ENCODE peak calls at places on chromosomes 12 and 14, in four cellular contexts. One of them, this sample, is unnamed. For H3K4me1, the result is how much of the 10 kb centered on the place peaks cover.

GRCh38 chr14:77498984-77499527 is 440 bp upstream of the ISM2 start:
- DNase-seq in testis: peak
- DNase-seq in effector memory CD4-positive, alpha-beta T cell: no peak
- DNase-seq in suprapubic skin: no peak
- DNase-seq in this sample: no peak

GRCh38 chr12:57232156-57232756 is 2.7 kb downstream of the SHMT2 start:
- DNase-seq in suprapubic skin: no peak
- DNase-seq in testis: no peak
- DNase-seq in effector memory CD4-positive, alpha-beta T cell: no peak
- DNase-seq in this sample: peak

GRCh38 chr12:104638760-104639319 is 182.1 kb downstream of the CHST11 start:
- DNase-seq in effector memory CD4-positive, alpha-beta T cell: no peak
- DNase-seq in testis: no peak
- DNase-seq in suprapubic skin: no peak
- DNase-seq in this sample: no peak

GRCh38 chr12:2212971-2213869 is 160.4 kb downstream of the CACNA1C start:
- DNase-seq in suprapubic skin: no peak
- DNase-seq in effector memory CD4-positive, alpha-beta T cell: no peak
- DNase-seq in testis: no peak
- DNase-seq in this sample: no peak

GRCh38 chr14:43792980-43793379 is 714.1 kb downstream of the FSCB start:
- DNase-seq in testis: no peak
- DNase-seq in effector memory CD4-positive, alpha-beta T cell: no peak
- DNase-seq in suprapubic skin: no peak
- DNase-seq in this sample: no peak

GRCh38 chr12:124916370-124917134 is 2.1 kb upstream of the UBC start:
- DNase-seq in testis: peak
- DNase-seq in suprapubic skin: peak
- DNase-seq in effector memory CD4-positive, alpha-beta T cell: no peak
- DNase-seq in this sample: peak

GRCh38 chr12:105418232-105418631 is 87.7 kb downstream of the C12orf75 start:
- DNase-seq in testis: no peak
- DNase-seq in suprapubic skin: no peak
- DNase-seq in effector memory CD4-positive, alpha-beta T cell: no peak
- DNase-seq in this sample: no peak

GRCh38 chr14:23022849-23023499 is 11.7 kb downstream of the PSMB5 start:
- DNase-seq in testis: no peak
- DNase-seq in suprapubic skin: no peak
- DNase-seq in effector memory CD4-positive, alpha-beta T cell: no peak
- DNase-seq in this sample: no peak

GRCh38 chr12:12693111-12693671 is 2.8 kb downstream of the GPR19 start:
- DNase-seq in effector memory CD4-positive, alpha-beta T cell: no peak
- DNase-seq in testis: no peak
- DNase-seq in suprapubic skin: no peak
- DNase-seq in this sample: no peak

GRCh38 chr12:95553202-95553943 is 2.1 kb upstream of the USP44 start:
- DNase-seq in effector memory CD4-positive, alpha-beta T cell: no peak
- DNase-seq in suprapubic skin: no peak
- DNase-seq in testis: no peak
- DNase-seq in this sample: no peak

GRCh38 chr12:51269174-51270066 is 795 bp downstream of the SMAGP start:
- DNase-seq in suprapubic skin: peak
- DNase-seq in testis: peak
- DNase-seq in effector memory CD4-positive, alpha-beta T cell: peak
- DNase-seq in this sample: peak

GRCh38 chr12:6693832-6694355 is 4.7 kb upstream of the ZNF384 start:
- DNase-seq in effector memory CD4-positive, alpha-beta T cell: no peak
- DNase-seq in suprapubic skin: no peak
- DNase-seq in testis: no peak
- DNase-seq in this sample: no peak

GRCh38 chr12:79858518-79858917 is 76.4 kb downstream of the PPP1R12A start:
- DNase-seq in testis: no peak
- DNase-seq in suprapubic skin: no peak
- DNase-seq in effector memory CD4-positive, alpha-beta T cell: no peak
- DNase-seq in this sample: no peak

GRCh38 chr12:2075558-2076195 is 22.9 kb downstream of the CACNA1C start:
- DNase-seq in effector memory CD4-positive, alpha-beta T cell: no peak
- DNase-seq in suprapubic skin: no peak
- DNase-seq in testis: no peak
- DNase-seq in this sample: peak

GRCh38 chr12:71754461-71755145 is at the start of gene RAB21:
- DNase-seq in testis: peak
- DNase-seq in suprapubic skin: peak
- DNase-seq in effector memory CD4-positive, alpha-beta T cell: peak
- DNase-seq in this sample: peak

GRCh38 chr12:58395470-58395869 is 454.1 kb downstream of the ATP23 start:
- DNase-seq in effector memory CD4-positive, alpha-beta T cell: no peak
- DNase-seq in suprapubic skin: no peak
- DNase-seq in testis: no peak
- DNase-seq in this sample: no peak

GRCh38 chr12:57342207-57342691 is 88.6 kb downstream of the R3HDM2 start:
- DNase-seq in testis: peak
- DNase-seq in effector memory CD4-positive, alpha-beta T cell: no peak
- DNase-seq in suprapubic skin: no peak
- DNase-seq in this sample: peak

GRCh38 chr14:68711551-68712437 is 81.1 kb downstream of the ZFP36L1 start:
- DNase-seq in effector memory CD4-positive, alpha-beta T cell: peak
- DNase-seq in testis: no peak
- DNase-seq in suprapubic skin: peak
- DNase-seq in this sample: no peak

DNA sequence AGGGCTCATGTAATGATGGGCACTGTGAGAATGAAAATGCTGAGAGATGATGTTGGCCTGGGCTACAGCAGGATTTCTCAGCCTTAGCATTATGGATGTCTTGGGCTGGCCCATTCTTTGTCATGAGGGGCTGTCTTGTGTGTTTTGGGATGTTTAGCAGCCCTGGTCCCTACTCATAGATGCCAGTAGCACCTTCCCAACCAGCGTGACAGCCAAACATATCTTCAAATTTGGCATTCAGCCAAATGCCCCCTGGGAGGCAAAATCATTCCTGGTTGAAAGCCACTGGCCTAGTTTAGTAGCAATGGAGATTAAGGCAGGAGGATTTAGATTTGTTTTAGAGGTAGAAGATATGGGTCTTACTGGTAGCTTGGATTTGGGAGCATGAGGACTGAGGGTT is 26.6 kb downstream of the UBE3B start:
- DNase-seq in suprapubic skin: no peak
- DNase-seq in testis: no peak
- DNase-seq in effector memory CD4-positive, alpha-beta T cell: no peak
- DNase-seq in this sample: no peak
- H3K4me1 ChIP-seq in suprapubic skin: under half
- H3K4me1 ChIP-seq in testis: under half
- H3K4me1 ChIP-seq in effector memory CD4-positive, alpha-beta T cell: under half
- H3K4me1 ChIP-seq in this sample: under half

GRCh38 chr14:35404496-35405303 is at the start of gene NFKBIA:
- DNase-seq in effector memory CD4-positive, alpha-beta T cell: peak
- DNase-seq in suprapubic skin: peak
- DNase-seq in testis: peak
- DNase-seq in this sample: peak
- H3K4me1 ChIP-seq in effector memory CD4-positive, alpha-beta T cell: under half
- H3K4me1 ChIP-seq in suprapubic skin: half or more
- H3K4me1 ChIP-seq in testis: under half
- H3K4me1 ChIP-seq in this sample: under half

GRCh38 chr12:65169311-65170244 is at the start of gene LEMD3:
- DNase-seq in suprapubic skin: peak
- DNase-seq in effector memory CD4-positive, alpha-beta T cell: peak
- DNase-seq in testis: peak
- DNase-seq in this sample: peak

GRCh38 chr12:65170245-65170881 is 980 bp downstream of the LEMD3 start:
- DNase-seq in suprapubic skin: peak
- DNase-seq in testis: peak
- DNase-seq in effector memory CD4-positive, alpha-beta T cell: peak
- DNase-seq in this sample: peak

GRCh38 chr12:65171073-65171472 is 1.7 kb downstream of the LEMD3 start:
- DNase-seq in effector memory CD4-positive, alpha-beta T cell: no peak
- DNase-seq in suprapubic skin: no peak
- DNase-seq in testis: no peak
- DNase-seq in this sample: no peak

GRCh38 chr12:65171870-65172269 is 2.5 kb downstream of the LEMD3 start:
- DNase-seq in suprapubic skin: no peak
- DNase-seq in effector memory CD4-positive, alpha-beta T cell: no peak
- DNase-seq in testis: no peak
- DNase-seq in this sample: no peak

DNA sequence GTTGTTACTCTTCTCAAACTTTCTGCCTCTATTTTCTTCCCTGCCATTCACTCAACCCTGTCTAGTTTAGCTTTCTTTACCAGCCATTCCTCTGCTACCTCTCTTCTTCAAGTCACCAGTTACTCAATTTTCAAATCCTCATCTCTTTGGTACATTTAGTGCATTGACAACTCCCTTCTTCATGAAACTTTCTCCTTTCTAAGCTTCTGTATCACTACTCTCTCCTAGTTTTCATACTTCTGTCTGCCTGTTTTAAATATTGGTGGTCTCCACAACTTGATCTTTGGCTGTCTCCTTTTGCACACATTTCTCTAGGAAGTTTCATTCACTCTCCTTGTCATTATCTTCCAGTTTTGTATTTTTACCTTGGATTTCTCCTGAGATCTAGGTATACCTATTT is 6.0 kb downstream of the LEMD3 start:
- DNase-seq in suprapubic skin: no peak
- DNase-seq in testis: no peak
- DNase-seq in effector memory CD4-positive, alpha-beta T cell: no peak
- DNase-seq in this sample: no peak
- H3K4me1 ChIP-seq in suprapubic skin: half or more
- H3K4me1 ChIP-seq in testis: under half
- H3K4me1 ChIP-seq in effector memory CD4-positive, alpha-beta T cell: under half
- H3K4me1 ChIP-seq in this sample: under half

GRCh38 chr14:96049932-96050331 is 10.8 kb downstream of the C14orf132 start:
- DNase-seq in suprapubic skin: no peak
- DNase-seq in effector memory CD4-positive, alpha-beta T cell: no peak
- DNase-seq in testis: no peak
- DNase-seq in this sample: no peak

GRCh38 chr14:96053236-96053599 is 14.1 kb downstream of the C14orf132 start:
- DNase-seq in effector memory CD4-positive, alpha-beta T cell: no peak
- DNase-seq in testis: no peak
- DNase-seq in suprapubic skin: no peak
- DNase-seq in this sample: no peak

GRCh38 chr14:96052541-96053105 is 13.5 kb downstream of the C14orf132 start:
- DNase-seq in testis: no peak
- DNase-seq in suprapubic skin: no peak
- DNase-seq in effector memory CD4-positive, alpha-beta T cell: no peak
- DNase-seq in this sample: no peak

GRCh38 chr14:96051642-96052540 is 12.7 kb downstream of the C14orf132 start:
- DNase-seq in suprapubic skin: no peak
- DNase-seq in testis: no peak
- DNase-seq in effector memory CD4-positive, alpha-beta T cell: no peak
- DNase-seq in this sample: no peak

DNA sequence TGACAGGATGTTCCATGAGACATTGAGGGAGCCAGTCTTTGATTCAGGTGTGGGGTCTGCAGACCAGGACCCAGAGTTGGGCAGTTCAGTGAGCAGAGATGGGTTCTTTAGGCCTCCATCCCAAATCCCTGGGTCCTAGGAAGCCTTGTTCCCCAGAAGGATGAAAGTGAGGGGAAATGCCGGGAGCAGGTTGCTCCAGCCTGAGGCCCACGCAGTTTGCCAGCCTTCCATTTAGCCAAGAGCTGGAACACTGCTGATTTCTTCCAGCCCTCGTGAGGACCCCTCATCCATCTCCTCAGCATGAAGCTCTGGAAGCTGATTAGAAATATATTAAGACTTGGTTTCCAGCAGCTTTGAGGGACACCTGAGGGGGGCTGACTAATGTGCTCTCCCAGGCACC is 12.1 kb downstream of the C14orf132 start:
- DNase-seq in effector memory CD4-positive, alpha-beta T cell: no peak
- DNase-seq in testis: no peak
- DNase-seq in suprapubic skin: no peak
- DNase-seq in this sample: no peak
- H3K4me1 ChIP-seq in effector memory CD4-positive, alpha-beta T cell: under half
- H3K4me1 ChIP-seq in testis: under half
- H3K4me1 ChIP-seq in suprapubic skin: under half
- H3K4me1 ChIP-seq in this sample: under half